ENCODE peak calls at places on chromosomes 2 and 18, in eight cellular contexts. I is HCT116, G is GM23338, H is A549, Q is Panc1, F is HepG2, J is SK-N-SH, M is K562. N is an unnamed sample.

GRCh38 chr2:61177727-61178549 is 15.9 kb downstream of the C2orf74 start:
- DNase-seq in I (no peak), G (peak; percentile 59), H (peak; percentile 27), Q (no peak), F (peak; percentile 19), J (no peak), M (no peak), N (no peak)

GRCh38 chr2:72180351-72180750 is 32.7 kb upstream of the CYP26B1 start:
- DNase-seq in I (no peak), G (no peak), H (no peak), Q (no peak), F (no peak), J (no peak), M (no peak), N (no peak)

GRCh38 chr18:74861154-74861553 is 263.5 kb downstream of the ZNF407 start:
- DNase-seq in I (no peak), G (no peak), H (no peak), Q (no peak), F (peak; percentile 13), J (no peak), M (no peak), N (no peak)

GRCh38 chr2:7673843-7674242 is 756.6 kb downstream of the RNF144A start:
- DNase-seq in I (no peak), G (no peak), H (no peak), Q (no peak), F (no peak), J (no peak), M (no peak), N (no peak)

GRCh38 chr2:17538022-17538843 is 2.3 kb upstream of the VSNL1 start:
- DNase-seq in I (peak; percentile 19), G (peak; percentile 86), H (peak; percentile 20), Q (no peak), F (peak; percentile 39), J (peak; percentile 33), M (no peak), N (no peak)

GRCh38 chr2:106028192-106028591 is 165.9 kb downstream of the UXS1 start:
- DNase-seq in I (no peak), G (no peak), H (no peak), Q (no peak), F (no peak), J (no peak), M (no peak), N (no peak)

GRCh38 chr2:209472386-209472832 is 48.6 kb downstream of the MAP2 start:
- DNase-seq in I (no peak), G (peak; percentile 17), H (peak; percentile 40), Q (no peak), F (no peak), J (no peak), M (no peak), N (peak; percentile 67)

GRCh38 chr2:169895294-169895985 is 68.2 kb downstream of the UBR3 start:
- DNase-seq in I (no peak), G (no peak), H (peak; percentile 31), Q (no peak), F (no peak), J (no peak), M (no peak), N (no peak)

GRCh38 chr2:88170472-88170892 is 336 bp downstream of the THNSL2 start:
- DNase-seq in I (no peak), G (peak; percentile 76), H (no peak), Q (no peak), F (no peak), J (peak; percentile 39), M (no peak), N (no peak)

GRCh38 chr2:43898958-43899346 is 60.2 kb downstream of the ABCG8 start:
- DNase-seq in I (no peak), G (no peak), H (peak; percentile 50), Q (no peak), F (no peak), J (no peak), M (no peak), N (no peak)

GRCh38 chr2:230874876-230875275 is 10.1 kb downstream of the ITM2C start:
- DNase-seq in I (no peak), G (no peak), H (no peak), Q (no peak), F (no peak), J (no peak), M (no peak), N (no peak)

GRCh38 chr2:110755494-110756078 is 23.2 kb downstream of the ACOXL start:
- DNase-seq in I (no peak), G (no peak), H (no peak), Q (no peak), F (no peak), J (peak; percentile 28), M (no peak), N (no peak)

GRCh38 chr18:44411971-44412370 is 268.7 kb upstream of the SETBP1 start:
- DNase-seq in I (no peak), G (no peak), H (no peak), Q (no peak), F (no peak), J (no peak), M (no peak), N (no peak)

GRCh38 chr2:150674283-150674682 is 186.8 kb upstream of the RND3 start:
- DNase-seq in I (no peak), G (no peak), H (no peak), Q (no peak), F (no peak), J (no peak), M (no peak), N (no peak)

GRCh38 chr18:11034816-11035215 is 114.6 kb downstream of the PIEZO2 start:
- DNase-seq in I (no peak), G (no peak), H (no peak), Q (no peak), F (peak; percentile 27), J (no peak), M (no peak), N (no peak)

GRCh38 chr2:100881629-100882028 is 61.7 kb downstream of the NPAS2 start:
- DNase-seq in I (no peak), G (no peak), H (no peak), Q (no peak), F (peak; percentile 78), J (no peak), M (no peak), N (no peak)

GRCh38 chr2:23828256-23828980 is 98.5 kb downstream of the ATAD2B start:
- DNase-seq in I (no peak), G (no peak), H (peak; percentile 12), Q (no peak), F (no peak), J (no peak), M (no peak), N (no peak)

DNA sequence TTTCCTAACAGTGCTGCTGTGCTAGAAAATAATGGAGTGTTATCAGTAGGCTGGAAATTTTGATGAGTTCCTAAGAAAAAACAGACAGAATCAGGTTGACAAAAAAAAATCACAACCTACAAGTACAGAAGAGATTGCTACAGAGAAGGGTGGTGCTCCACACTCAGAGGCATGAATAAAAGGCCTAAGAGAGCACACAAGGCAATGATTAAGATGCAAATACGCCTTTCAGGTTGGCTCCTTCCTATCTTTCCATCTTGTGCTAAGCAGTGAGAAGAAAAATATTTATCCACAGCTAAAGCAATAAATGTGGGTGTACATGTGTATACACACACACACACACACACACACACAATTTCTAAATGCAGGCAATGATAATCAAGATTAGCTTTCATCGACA is 130.6 kb upstream of the UBE2E3 start:
- DNase-seq in I (no peak), G (peak; percentile 30), H (no peak), Q (no peak), F (no peak), J (no peak), M (no peak), N (no peak)
- TF ChIP-seq REST in I (no peak), G (no peak), H (no peak), Q (no peak), F (no peak), J (no peak), M (no peak), N (no peak)

DNA sequence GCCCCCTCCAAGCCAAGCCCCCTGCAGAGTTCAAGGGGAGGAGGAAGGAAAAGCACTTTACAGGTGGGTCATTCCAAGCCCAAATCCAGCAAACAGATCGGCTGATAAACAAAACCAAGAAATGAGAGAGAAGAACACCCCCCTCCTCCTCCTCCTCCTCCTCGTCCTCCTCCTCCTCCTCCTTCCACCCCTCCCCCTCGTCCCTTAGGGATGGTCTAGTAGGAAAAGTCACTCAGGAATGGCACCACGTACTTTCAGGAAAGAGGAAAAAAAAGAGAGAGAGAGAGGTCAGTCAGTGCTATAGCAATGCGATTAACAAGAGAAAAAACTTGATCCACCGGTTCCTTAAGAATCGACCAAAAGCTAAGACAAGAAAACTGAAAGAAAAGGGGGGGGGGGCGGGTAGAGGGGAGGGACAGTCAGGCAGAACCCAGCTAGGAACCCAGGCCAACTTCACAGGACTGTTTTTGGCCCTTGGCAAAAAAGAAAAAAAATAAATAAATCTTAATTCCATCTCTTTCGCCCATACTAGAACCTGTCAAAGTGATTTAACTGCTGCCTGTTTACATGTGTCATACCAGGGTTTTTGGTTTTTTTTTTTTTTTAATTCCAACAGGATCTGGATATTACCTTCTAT is 979 bp downstream of the IKZF2 start:
- DNase-seq in I (no peak), G (peak; percentile 79), H (no peak), Q (no peak), F (no peak), J (no peak), M (no peak), N (no peak)
- TF ChIP-seq REST in I (no peak), G (no peak), H (no peak), Q (no peak), F (no peak), J (no peak), M (no peak), N (no peak)

DNA sequence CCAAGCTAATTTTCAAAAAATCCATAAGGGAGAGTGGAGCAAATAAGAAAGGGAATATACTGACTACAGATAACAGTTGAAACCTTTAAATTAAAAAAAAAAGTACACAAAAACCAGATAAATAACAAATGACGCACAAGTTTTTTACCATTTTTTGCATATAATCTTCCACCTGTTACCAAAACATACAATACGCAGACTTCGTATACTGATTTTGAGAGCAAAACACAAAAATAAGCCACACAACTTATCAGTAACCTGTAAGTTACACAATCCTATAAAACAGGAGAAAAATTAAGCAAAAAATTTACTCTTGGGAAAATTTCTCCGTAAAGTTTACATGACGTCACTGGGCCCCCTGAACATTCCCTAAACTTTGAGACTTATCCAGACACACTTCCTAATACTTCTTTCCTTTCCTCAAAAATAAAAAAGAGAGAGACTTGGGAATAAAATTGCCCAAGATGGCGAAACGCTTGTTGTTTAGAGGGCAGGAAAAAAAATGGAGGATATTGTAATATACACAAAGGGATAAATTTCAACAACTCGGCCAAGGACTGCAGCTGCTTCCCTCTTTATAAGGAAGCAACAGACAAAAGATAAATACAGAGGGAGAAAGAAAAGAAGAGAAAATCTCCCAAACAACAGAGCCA is 1.7 kb downstream of the BAZ2B start:
- DNase-seq in I (peak; percentile 7), G (no peak), H (no peak), Q (no peak), F (peak; percentile 38), J (no peak), M (peak; percentile 20), N (no peak)
- TF ChIP-seq REST in I (no peak), G (no peak), H (no peak), Q (no peak), F (no peak), J (no peak), M (no peak), N (peak; percentile 37)

DNA sequence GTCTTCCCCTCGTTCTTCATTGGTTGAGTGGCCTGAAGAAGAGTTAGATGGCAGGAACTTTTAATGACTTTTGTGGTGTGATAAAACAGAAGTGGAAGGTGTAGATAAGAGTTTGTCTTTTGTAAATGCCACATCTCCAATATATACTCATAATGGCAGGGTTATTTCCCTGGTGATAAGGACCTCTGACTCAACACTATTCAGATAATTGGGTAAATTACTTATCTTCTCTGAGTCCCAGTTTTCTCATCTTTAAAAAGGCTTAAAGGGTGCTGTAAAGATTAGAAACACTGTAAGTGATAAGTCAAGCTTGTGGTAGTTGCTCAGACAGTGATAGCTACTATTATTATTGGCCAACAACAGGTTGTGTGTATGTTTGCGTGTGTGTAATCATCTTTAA is 9.5 kb downstream of the KLHL14 start:
- DNase-seq in I (no peak), G (no peak), H (no peak), Q (no peak), F (no peak), J (no peak), M (no peak), N (no peak)
- TF ChIP-seq REST in I (no peak), G (no peak), H (no peak), Q (no peak), F (no peak), J (no peak), M (no peak), N (no peak)